ENCODE peak calls at places on chromosome 18, in six cellular contexts. E is stimulated activated CD4-positive, alpha-beta T cell treated with anti-CD3 and anti-CD28 coated beads, Interleukin-4, amount 100 ng/mL, for 24 hours; P is NT2/D1; S is cerebellum; O is HT1080; Z is LoVo. D is an unnamed sample.

GRCh38 chr18:74831571-74832250 is 234.0 kb downstream of the ZNF407 start:
- DNase-seq in P (no peak), Z (no peak), O (peak; percentile 67), E (no peak), S (no peak), D (no peak)

GRCh38 chr18:13371689-13372404 is 153.3 kb downstream of the LDLRAD4 start:
- DNase-seq in P (no peak), O (no peak), E (no peak), Z (no peak), S (no peak), D (peak; percentile 64)

GRCh38 chr18:79630266-79631095 is 49.1 kb upstream of the CTDP1 start:
- DNase-seq in P (no peak), O (peak; percentile 11), Z (no peak), E (no peak), S (no peak), D (no peak)

GRCh38 chr18:68769423-68769822 is 28.5 kb upstream of the CCDC102B start:
- DNase-seq in Z (no peak), O (no peak), S (no peak), E (no peak), P (no peak), D (no peak)

GRCh38 chr18:8685141-8685913 is 20.0 kb upstream of the MTCL1 start:
- DNase-seq in P (no peak), O (no peak), S (peak; percentile 57), Z (no peak), E (no peak), D (peak; percentile 85)

GRCh38 chr18:40121001-40121400 is 1834.0 kb upstream of the PIK3C3 start:
- DNase-seq in P (no peak), O (peak; percentile 63), E (no peak), Z (no peak), S (no peak), D (no peak)

GRCh38 chr18:47997338-47997780 is 66.9 kb upstream of the SMAD2 start:
- DNase-seq in E (peak; percentile 35), S (no peak), Z (no peak), P (peak; percentile 38), O (peak; percentile 47), D (no peak)

GRCh38 chr18:45672637-45673036 is 51.3 kb upstream of the SLC14A1 start:
- DNase-seq in O (no peak), Z (no peak), P (no peak), S (no peak), E (no peak), D (no peak)

GRCh38 chr18:9730786-9731185 is 22.7 kb downstream of the RAB31 start:
- DNase-seq in P (no peak), S (no peak), E (no peak), O (no peak), Z (no peak), D (no peak)

GRCh38 chr18:25805323-25805722 is 285.1 kb downstream of the SS18 start:
- DNase-seq in E (no peak), P (no peak), S (no peak), Z (no peak), O (peak; percentile 22), D (no peak)

GRCh38 chr18:76801567-76802505 is 20.5 kb upstream of the ZNF236 start:
- DNase-seq in S (peak; percentile 67), O (peak; percentile 66), Z (peak; percentile 78), E (peak; percentile 38), P (no peak), D (peak; percentile 43)

GRCh38 chr18:9949861-9950260 is 36.0 kb downstream of the VAPA start:
- DNase-seq in S (no peak), Z (no peak), E (no peak), O (no peak), P (no peak), D (no peak)

D was measured in G401.